ENCODE peak calls at places on chromosomes 13 and 19, in eight cellular contexts. V is iPS-NIHi11; S is left cardiac atrium; A is HTR-8/SVneo; K is stromal cell of bone marrow; C is stimulated activated CD4-positive, alpha-beta T cell treated with anti-CD3 and anti-CD28 coated beads, Interleukin-2, amount 100 ng/mL, for 48 hours; Q is colonic mucosa; I is esophagus squamous epithelium. X is an unnamed sample.

GRCh38 chr13:84973661-84974060 is 825.6 kb downstream of the SLITRK6 start:
- DNase-seq in K (no peak), I (no peak), S (no peak), C (no peak), A (no peak), Q (no peak), V (no peak), X (no peak)

GRCh38 chr13:82615043-82615442 is 1267.2 kb downstream of the SLITRK1 start:
- DNase-seq in K (no peak), S (no peak), A (no peak), C (no peak), I (no peak), V (no peak), Q (no peak), X (no peak)

GRCh38 chr19:41413947-41414346 is 13.2 kb downstream of the B3GNT8 start:
- DNase-seq in Q (no peak), S (no peak), A (no peak), C (no peak), V (no peak), I (no peak), K (no peak), X (no peak)

GRCh38 chr19:6521718-6522646 is 8.8 kb upstream of the TNFSF9 start:
- DNase-seq in V (no peak), K (no peak), I (no peak), A (no peak), S (no peak), Q (no peak), C (no peak), X (no peak)

GRCh38 chr19:54154603-54155345 is 4.7 kb downstream of the LENG1 start:
- DNase-seq in K (no peak), C (no peak), A (no peak), I (no peak), V (no peak), Q (no peak), S (no peak), X (no peak)

GRCh38 chr19:2039082-2039958 is 11.7 kb downstream of the MKNK2 start:
- DNase-seq in V (no peak), C (no peak), K (no peak), S (no peak), A (no peak), I (no peak), Q (no peak), X (no peak)

GRCh38 chr13:105442941-105443340 is 1092.5 kb downstream of the EFNB2 start:
- DNase-seq in Q (no peak), S (no peak), A (peak; percentile 59), V (peak; percentile 21), I (no peak), C (no peak), K (peak; percentile 98), X (peak; percentile 11)

GRCh38 chr13:39468306-39468705 is 134.7 kb downstream of the LHFPL6 start:
- DNase-seq in K (peak; percentile 16), V (no peak), C (no peak), S (no peak), I (no peak), Q (no peak), A (no peak), X (no peak)

GRCh38 chr13:50437252-50437651 is 406.2 kb downstream of the DLEU7 start:
- DNase-seq in A (no peak), V (no peak), K (peak; percentile 67), S (no peak), Q (no peak), I (no peak), C (no peak), X (no peak)

GRCh38 chr19:8476524-8476923 is 25.9 kb downstream of the PRAM1 start:
- DNase-seq in K (no peak), A (no peak), Q (no peak), S (no peak), C (no peak), I (no peak), V (no peak), X (no peak)